ENCODE peak calls at places on chromosomes 7 and 10, in ten cellular contexts. D, N, O, S, H, V, T, W, Q and R are unnamed samples.

GRCh38 chr10:34981834-34982233 is 108.3 kb downstream of the CUL2 start:
- DNase-seq in D (no peak), N (no peak), O (no peak), S (no peak), H (no peak), V (no peak), T (no peak), W (no peak), Q (no peak), R (no peak)

GRCh38 chr7:155803418-155804376 is 8.6 kb downstream of the SHH start:
- DNase-seq in D (peak), N (no peak), O (no peak), S (no peak), H (no peak), V (peak), T (peak), W (peak), Q (no peak), R (no peak)

GRCh38 chr10:122168598-122168997 is 102.5 kb upstream of the BTBD16 start:
- DNase-seq in D (peak), N (no peak), O (no peak), S (no peak), H (no peak), V (no peak), T (no peak), W (no peak), Q (no peak), R (no peak)

GRCh38 chr7:119925890-119926289 is 347.1 kb upstream of the KCND2 start:
- DNase-seq in D (no peak), N (no peak), O (no peak), S (no peak), H (no peak), V (no peak), T (no peak), W (no peak), Q (no peak), R (no peak)

GRCh38 chr7:88835147-88835728 is 39.7 kb upstream of the TEX47 start:
- DNase-seq in D (peak), N (no peak), O (peak), S (peak), H (no peak), V (no peak), T (no peak), W (no peak), Q (no peak), R (no peak)

GRCh38 chr10:317219-317868 is 182.1 kb downstream of the ZMYND11 start:
- DNase-seq in D (no peak), N (no peak), O (peak), S (peak), H (peak), V (no peak), T (no peak), W (no peak), Q (no peak), R (no peak)

GRCh38 chr10:6770846-6771245 is 190.8 kb upstream of the PRKCQ start:
- DNase-seq in D (no peak), N (no peak), O (peak), S (no peak), H (peak), V (no peak), T (no peak), W (no peak), Q (no peak), R (no peak)

GRCh38 chr10:21501731-21502370 is 23.6 kb downstream of the SKIDA1 start:
- DNase-seq in D (no peak), N (no peak), O (no peak), S (no peak), H (no peak), V (no peak), T (peak), W (no peak), Q (no peak), R (no peak)

GRCh38 chr10:75599875-75600648 is 168.6 kb downstream of the LRMDA start:
- DNase-seq in D (no peak), N (no peak), O (no peak), S (no peak), H (no peak), V (no peak), T (no peak), W (no peak), Q (no peak), R (no peak)

GRCh38 chr10:1648648-1649047 is 88.7 kb downstream of the ADARB2 start:
- DNase-seq in D (no peak), N (no peak), O (no peak), S (no peak), H (no peak), V (no peak), T (no peak), W (no peak), Q (no peak), R (no peak)
- TF ChIP-seq CTCF in D (no peak), N (no peak), O (no peak), S (no peak), H (no peak), V (no peak), T (no peak), W (no peak), Q (no peak), R (no peak)

GRCh38 chr7:118183586-118184391 is at the start of gene LSM8:
- DNase-seq in D (peak), N (peak), O (peak), S (peak), H (peak), V (peak), T (peak), W (peak), Q (peak), R (peak)
- TF ChIP-seq CTCF in D (no peak), N (no peak), O (no peak), S (no peak), H (no peak), V (no peak), T (no peak), W (no peak), Q (peak), R (no peak)

DNA sequence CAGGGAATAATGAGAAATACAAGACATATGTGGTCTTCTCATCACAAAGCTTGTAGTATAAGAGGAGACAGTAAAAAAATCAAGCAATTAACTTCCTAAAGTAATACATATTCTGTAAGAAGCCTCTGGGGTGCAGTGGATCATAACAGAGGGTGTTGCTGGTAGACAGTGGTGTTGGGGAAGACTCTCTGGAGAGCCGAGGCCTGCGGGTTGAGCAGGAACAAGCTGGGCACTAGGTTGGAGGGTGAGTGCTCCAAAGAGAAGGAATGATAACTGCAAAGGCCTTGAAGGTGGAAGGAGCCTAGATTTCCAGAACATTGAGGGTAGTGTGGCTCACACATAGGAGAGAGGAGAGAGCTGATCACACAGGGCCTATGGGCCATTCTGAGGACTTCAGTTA is 1.5 kb downstream of the GIMAP4 start:
- DNase-seq in D (no peak), N (no peak), O (no peak), S (no peak), H (no peak), V (no peak), T (no peak), W (no peak), Q (no peak), R (no peak)
- TF ChIP-seq CTCF in D (no peak), N (no peak), O (no peak), S (no peak), H (no peak), V (no peak), T (no peak), W (no peak), Q (no peak), R (no peak)

GRCh38 chr10:80281292-80281691 is 8.2 kb downstream of the MAT1A start:
- DNase-seq in D (no peak), N (no peak), O (no peak), S (no peak), H (no peak), V (no peak), T (no peak), W (no peak), Q (no peak), R (no peak)

GRCh38 chr10:80283119-80283518 is 6.3 kb downstream of the MAT1A start:
- DNase-seq in D (no peak), N (no peak), O (no peak), S (no peak), H (no peak), V (no peak), T (no peak), W (no peak), Q (no peak), R (no peak)

GRCh38 chr10:80281784-80282505 is 7.5 kb downstream of the MAT1A start:
- DNase-seq in D (no peak), N (no peak), O (no peak), S (no peak), H (no peak), V (no peak), T (no peak), W (no peak), Q (no peak), R (no peak)

GRCh38 chr10:80283536-80284199 is 5.8 kb downstream of the MAT1A start:
- DNase-seq in D (no peak), N (no peak), O (no peak), S (no peak), H (no peak), V (no peak), T (no peak), W (no peak), Q (no peak), R (no peak)

GRCh38 chr10:80284522-80284921 is 4.9 kb downstream of the MAT1A start:
- DNase-seq in D (no peak), N (no peak), O (no peak), S (no peak), H (no peak), V (no peak), T (no peak), W (no peak), Q (no peak), R (no peak)
- TF ChIP-seq CTCF in D (no peak), N (no peak), O (no peak), S (no peak), H (no peak), V (no peak), T (no peak), W (no peak), Q (no peak), R (no peak)

DNA sequence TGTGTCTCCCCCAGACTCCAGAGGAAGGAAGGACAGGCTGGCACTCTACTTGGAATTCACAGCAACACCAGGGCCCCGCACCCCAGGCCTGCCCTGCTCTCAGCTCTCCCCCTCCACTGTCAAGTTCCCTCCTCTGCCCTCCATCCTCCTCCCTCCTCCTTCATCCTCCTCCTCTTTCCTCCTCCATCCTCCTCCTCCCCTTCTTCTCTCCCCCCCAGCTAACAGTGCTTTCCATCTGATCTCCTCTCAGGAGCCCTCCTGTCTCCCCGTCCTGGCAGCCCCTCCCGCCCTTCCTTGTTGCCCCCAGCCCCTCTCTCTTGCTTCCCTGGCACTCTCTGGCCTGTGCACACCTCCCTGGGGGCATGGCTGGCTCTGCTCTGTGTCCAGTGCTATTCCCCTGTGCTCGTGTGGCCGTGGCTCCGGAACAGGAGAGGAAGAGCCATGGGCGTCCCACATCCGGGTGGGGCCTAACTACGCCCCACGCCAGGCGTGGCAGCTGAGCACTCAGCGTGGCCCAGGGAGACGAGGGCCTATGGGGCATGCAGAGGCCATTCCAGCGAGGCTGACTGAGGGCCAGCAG is 64.2 kb downstream of the PWWP2B start:
- DNase-seq in D (no peak), N (no peak), O (no peak), S (no peak), H (no peak), V (no peak), T (no peak), W (no peak), Q (no peak), R (no peak)
- TF ChIP-seq CTCF in D (no peak), N (no peak), O (no peak), S (no peak), H (no peak), V (no peak), T (no peak), W (no peak), Q (no peak), R (no peak)

GRCh38 chr10:114821293-114821914 is at the start of gene FHIP2A:
- DNase-seq in D (peak), N (no peak), O (peak), S (no peak), H (peak), V (peak), T (peak), W (peak), Q (peak), R (peak)
- TF ChIP-seq CTCF in D (peak), N (peak), O (no peak), S (no peak), H (peak), V (peak), T (peak), W (peak), Q (no peak), R (peak)

DNA sequence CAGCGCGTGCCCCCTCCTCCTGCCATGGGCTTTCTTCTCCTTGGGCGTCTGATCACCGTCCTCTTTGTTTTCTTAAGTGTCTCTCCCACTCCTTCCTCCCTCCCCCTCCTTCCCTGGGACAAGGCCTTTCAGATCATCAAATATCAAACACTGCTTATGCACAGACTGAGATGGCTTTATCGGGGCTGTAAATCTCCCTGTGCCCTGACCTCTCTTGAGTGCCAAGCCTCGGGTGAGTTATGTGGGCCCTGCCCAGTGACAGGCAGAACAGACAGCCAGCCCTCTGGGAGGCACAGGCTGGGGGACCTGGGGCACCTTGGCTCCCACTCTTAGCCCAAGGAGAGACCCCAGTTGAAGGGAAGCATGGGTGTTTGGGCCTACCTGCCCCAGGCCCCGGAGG is 116.4 kb downstream of the C10orf105 start:
- DNase-seq in D (no peak), N (no peak), O (no peak), S (no peak), H (no peak), V (peak), T (no peak), W (no peak), Q (no peak), R (no peak)
- TF ChIP-seq CTCF in D (no peak), N (no peak), O (no peak), S (no peak), H (no peak), V (no peak), T (no peak), W (no peak), Q (no peak), R (no peak)

GRCh38 chr7:151992375-151992774 is 33.1 kb upstream of the GALNT11 start:
- DNase-seq in D (peak), N (peak), O (peak), S (no peak), H (peak), V (peak), T (peak), W (peak), Q (no peak), R (no peak)
- TF ChIP-seq CTCF in D (peak), N (peak), O (no peak), S (peak), H (peak), V (no peak), T (peak), W (no peak), Q (no peak), R (peak)